ENCODE peak calls at places on chromosome 11, in four cellular contexts. One of them, this sample, is unnamed. For H3K9me2, the result is how much of the 10 kb centered on the place peaks cover.

GRCh38 chr11:61922539-61922938 is 5.2 kb upstream of the RAB3IL1 start:
- DNase-seq in SK-N-SH: peak
- DNase-seq in OCI-LY7: no peak
- DNase-seq in GM23338: no peak
- DNase-seq in this sample: no peak

GRCh38 chr11:34358258-34358665 is 452 bp upstream of the ABTB2 start:
- DNase-seq in GM23338: peak
- DNase-seq in SK-N-SH: no peak
- DNase-seq in OCI-LY7: no peak
- DNase-seq in this sample: no peak

GRCh38 chr11:96052921-96053631 is 129.2 kb upstream of the MTMR2 start:
- DNase-seq in OCI-LY7: no peak
- DNase-seq in SK-N-SH: no peak
- DNase-seq in GM23338: no peak
- DNase-seq in this sample: no peak

GRCh38 chr11:68311155-68312116 is 955 bp upstream of the LRP5 start:
- DNase-seq in OCI-LY7: no peak
- DNase-seq in GM23338: peak
- DNase-seq in SK-N-SH: peak
- DNase-seq in this sample: no peak

GRCh38 chr11:102476069-102476468 is 23.5 kb upstream of the TMEM123 start:
- DNase-seq in SK-N-SH: no peak
- DNase-seq in OCI-LY7: no peak
- DNase-seq in GM23338: no peak
- DNase-seq in this sample: peak

GRCh38 chr11:87295237-87295636 is 257.5 kb downstream of the TMEM135 start:
- DNase-seq in OCI-LY7: peak
- DNase-seq in SK-N-SH: no peak
- DNase-seq in GM23338: peak
- DNase-seq in this sample: no peak

GRCh38 chr11:121757480-121758125 is 304.8 kb upstream of the SORL1-AS1 start:
- DNase-seq in SK-N-SH: no peak
- DNase-seq in GM23338: peak
- DNase-seq in OCI-LY7: no peak
- DNase-seq in this sample: peak

GRCh38 chr11:121372671-121373429 is 79.3 kb upstream of the SORL1 start:
- DNase-seq in OCI-LY7: peak
- DNase-seq in SK-N-SH: no peak
- DNase-seq in GM23338: peak
- DNase-seq in this sample: peak

GRCh38 chr11:104451193-104451592 is 287.2 kb upstream of the PDGFD start:
- DNase-seq in SK-N-SH: no peak
- DNase-seq in GM23338: peak
- DNase-seq in OCI-LY7: no peak
- DNase-seq in this sample: no peak

GRCh38 chr11:3626250-3626960 is 15.4 kb downstream of the ART5 start:
- DNase-seq in OCI-LY7: no peak
- DNase-seq in SK-N-SH: no peak
- DNase-seq in GM23338: peak
- DNase-seq in this sample: no peak

GRCh38 chr11:6413791-6414231 is 5.1 kb downstream of the APBB1 start:
- DNase-seq in SK-N-SH: no peak
- DNase-seq in OCI-LY7: no peak
- DNase-seq in GM23338: no peak
- DNase-seq in this sample: no peak

GRCh38 chr11:60769273-60769672 is 12.6 kb downstream of the MS4A15 start:
- DNase-seq in SK-N-SH: no peak
- DNase-seq in OCI-LY7: no peak
- DNase-seq in GM23338: no peak
- DNase-seq in this sample: no peak

GRCh38 chr11:35143509-35144102 is 4.6 kb downstream of the CD44 start:
- DNase-seq in GM23338: no peak
- DNase-seq in OCI-LY7: no peak
- DNase-seq in SK-N-SH: no peak
- DNase-seq in this sample: no peak

GRCh38 chr11:128725630-128726461 is 32.0 kb downstream of the FLI1 start:
- DNase-seq in GM23338: no peak
- DNase-seq in OCI-LY7: peak
- DNase-seq in SK-N-SH: no peak
- DNase-seq in this sample: peak

GRCh38 chr11:24779791-24780190 is 282.9 kb downstream of the LUZP2 start:
- DNase-seq in OCI-LY7: no peak
- DNase-seq in GM23338: peak
- DNase-seq in SK-N-SH: peak
- DNase-seq in this sample: no peak

GRCh38 chr11:62500066-62501035 is 46.3 kb downstream of the AHNAK start:
- DNase-seq in OCI-LY7: no peak
- DNase-seq in SK-N-SH: no peak
- DNase-seq in GM23338: peak
- DNase-seq in this sample: no peak

GRCh38 chr11:85815186-85815911 is 4.4 kb upstream of the SYTL2 start:
- DNase-seq in SK-N-SH: no peak
- DNase-seq in OCI-LY7: no peak
- DNase-seq in GM23338: no peak
- DNase-seq in this sample: no peak

GRCh38 chr11:65571940-65572339 is 398 bp upstream of the FAM89B start:
- DNase-seq in GM23338: peak
- DNase-seq in OCI-LY7: peak
- DNase-seq in SK-N-SH: no peak
- DNase-seq in this sample: peak

GRCh38 chr11:132987936-132988335 is 544.4 kb downstream of the OPCML start:
- DNase-seq in OCI-LY7: no peak
- DNase-seq in GM23338: no peak
- DNase-seq in SK-N-SH: no peak
- DNase-seq in this sample: no peak

GRCh38 chr11:10407749-10408472 is 47.2 kb upstream of the AMPD3 start:
- DNase-seq in SK-N-SH: no peak
- DNase-seq in GM23338: no peak
- DNase-seq in OCI-LY7: no peak
- DNase-seq in this sample: no peak

GRCh38 chr11:5577101-5577500 is 3.6 kb upstream of the OR52B6 start:
- DNase-seq in GM23338: no peak
- DNase-seq in SK-N-SH: no peak
- DNase-seq in OCI-LY7: no peak
- DNase-seq in this sample: no peak

GRCh38 chr11:72144807-72145565 is 9.5 kb downstream of the FOLR3 start:
- DNase-seq in GM23338: no peak
- DNase-seq in SK-N-SH: no peak
- DNase-seq in OCI-LY7: no peak
- DNase-seq in this sample: no peak

GRCh38 chr11:105111145-105111944 is 28.2 kb downstream of the CARD18 start:
- DNase-seq in SK-N-SH: no peak
- DNase-seq in GM23338: no peak
- DNase-seq in OCI-LY7: no peak
- DNase-seq in this sample: no peak

GRCh38 chr11:2693851-2694261 is 5.9 kb downstream of the KCNQ1OT1 start:
- DNase-seq in SK-N-SH: no peak
- DNase-seq in OCI-LY7: no peak
- DNase-seq in GM23338: peak
- DNase-seq in this sample: no peak

DNA sequence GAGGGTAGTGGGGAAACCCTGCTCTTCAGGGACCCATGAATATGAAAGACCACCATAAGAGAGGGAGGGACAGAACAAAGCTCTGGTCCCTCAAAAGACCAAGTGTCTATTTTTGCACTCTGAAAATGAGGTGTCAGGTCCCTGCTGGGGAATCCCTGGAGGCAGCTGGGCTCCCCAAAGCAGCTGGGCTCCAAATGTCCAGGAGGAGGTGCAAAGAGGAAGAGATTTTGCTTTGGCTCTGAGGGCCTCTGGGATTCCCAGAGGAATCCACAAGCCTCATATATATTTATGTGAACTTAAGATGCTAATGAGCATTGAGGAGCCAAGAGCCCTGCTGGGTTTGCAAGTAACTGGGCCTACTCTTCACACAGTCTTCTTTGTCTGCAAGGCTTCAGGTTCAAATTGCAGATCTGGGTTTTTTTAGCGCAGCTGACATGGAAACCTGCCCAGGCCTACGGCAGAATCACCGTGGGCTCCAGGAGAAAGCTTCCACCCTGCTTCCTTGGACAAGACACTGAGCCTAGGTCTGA is 26.0 kb downstream of the CLMP start:
- DNase-seq in GM23338: no peak
- DNase-seq in SK-N-SH: no peak
- DNase-seq in OCI-LY7: no peak
- DNase-seq in this sample: no peak
- H3K9me2 ChIP-seq in GM23338: under half
- H3K9me2 ChIP-seq in SK-N-SH: under half
- H3K9me2 ChIP-seq in OCI-LY7: under half
- H3K9me2 ChIP-seq in this sample: under half

GRCh38 chr11:26558191-26558590 is 13.9 kb downstream of the MUC15 start:
- DNase-seq in GM23338: no peak
- DNase-seq in SK-N-SH: no peak
- DNase-seq in OCI-LY7: no peak
- DNase-seq in this sample: no peak

GRCh38 chr11:26553182-26553581 is 18.9 kb downstream of the MUC15 start:
- DNase-seq in GM23338: no peak
- DNase-seq in OCI-LY7: no peak
- DNase-seq in SK-N-SH: no peak
- DNase-seq in this sample: no peak

GRCh38 chr11:26551186-26551801 is 20.8 kb downstream of the MUC15 start:
- DNase-seq in GM23338: no peak
- DNase-seq in OCI-LY7: no peak
- DNase-seq in SK-N-SH: no peak
- DNase-seq in this sample: peak

GRCh38 chr11:26557666-26558065 is 14.4 kb downstream of the MUC15 start:
- DNase-seq in OCI-LY7: no peak
- DNase-seq in GM23338: no peak
- DNase-seq in SK-N-SH: no peak
- DNase-seq in this sample: no peak

GRCh38 chr11:26556582-26556981 is 15.5 kb downstream of the MUC15 start:
- DNase-seq in OCI-LY7: no peak
- DNase-seq in SK-N-SH: no peak
- DNase-seq in GM23338: no peak
- DNase-seq in this sample: no peak
- H3K9me2 ChIP-seq in OCI-LY7: under half
- H3K9me2 ChIP-seq in SK-N-SH: under half
- H3K9me2 ChIP-seq in GM23338: under half
- H3K9me2 ChIP-seq in this sample: under half

GRCh38 chr11:92384316-92384715 is 159.7 kb downstream of the FAT3 start:
- DNase-seq in SK-N-SH: peak
- DNase-seq in OCI-LY7: no peak
- DNase-seq in GM23338: no peak
- DNase-seq in this sample: no peak
- H3K9me2 ChIP-seq in SK-N-SH: under half
- H3K9me2 ChIP-seq in OCI-LY7: under half
- H3K9me2 ChIP-seq in GM23338: under half
- H3K9me2 ChIP-seq in this sample: under half

GRCh38 chr11:89327885-89328284 is 150.2 kb downstream of the TYR start:
- DNase-seq in GM23338: no peak
- DNase-seq in OCI-LY7: no peak
- DNase-seq in SK-N-SH: no peak
- DNase-seq in this sample: no peak
- H3K9me2 ChIP-seq in GM23338: under half
- H3K9me2 ChIP-seq in OCI-LY7: under half
- H3K9me2 ChIP-seq in SK-N-SH: under half
- H3K9me2 ChIP-seq in this sample: under half

GRCh38 chr11:69337211-69337721 is 43.3 kb downstream of the MYEOV start:
- DNase-seq in GM23338: no peak
- DNase-seq in SK-N-SH: no peak
- DNase-seq in OCI-LY7: peak
- DNase-seq in this sample: peak
- H3K9me2 ChIP-seq in GM23338: under half
- H3K9me2 ChIP-seq in SK-N-SH: under half
- H3K9me2 ChIP-seq in OCI-LY7: under half
- H3K9me2 ChIP-seq in this sample: under half

DNA sequence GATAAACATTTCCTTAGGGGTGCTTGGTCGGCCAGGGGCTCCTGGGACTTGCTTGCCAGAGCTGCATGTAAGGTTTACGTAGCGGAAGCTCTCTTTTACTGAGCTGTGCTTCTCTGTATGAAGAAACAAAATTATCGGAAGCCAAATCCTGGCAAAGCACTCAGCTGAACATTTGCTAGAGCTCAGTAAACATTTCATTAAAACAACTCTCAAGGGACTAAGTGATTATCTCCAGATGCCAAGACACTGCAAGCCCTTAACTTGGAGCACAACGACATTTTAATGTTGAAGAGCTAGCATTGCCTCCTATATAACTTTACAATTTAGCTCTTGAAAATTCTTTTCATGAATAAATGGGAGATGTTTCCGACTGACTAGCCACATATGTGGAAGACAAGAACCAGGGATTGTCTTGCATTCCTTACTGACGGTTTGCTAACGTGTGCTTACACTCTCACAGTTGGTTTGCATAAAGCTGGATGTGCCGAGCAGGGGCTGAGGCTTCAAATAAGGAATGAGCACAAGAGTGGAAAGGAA is 43.3 kb downstream of the SCUBE2 start:
- DNase-seq in OCI-LY7: no peak
- DNase-seq in SK-N-SH: no peak
- DNase-seq in GM23338: peak
- DNase-seq in this sample: no peak
- H3K9me2 ChIP-seq in OCI-LY7: under half
- H3K9me2 ChIP-seq in SK-N-SH: under half
- H3K9me2 ChIP-seq in GM23338: under half
- H3K9me2 ChIP-seq in this sample: under half

GRCh38 chr11:30458541-30458940 is 127.6 kb downstream of the MPPED2 start:
- DNase-seq in GM23338: no peak
- DNase-seq in OCI-LY7: no peak
- DNase-seq in SK-N-SH: no peak
- DNase-seq in this sample: no peak
- H3K9me2 ChIP-seq in GM23338: under half
- H3K9me2 ChIP-seq in OCI-LY7: under half
- H3K9me2 ChIP-seq in SK-N-SH: under half
- H3K9me2 ChIP-seq in this sample: under half

DNA sequence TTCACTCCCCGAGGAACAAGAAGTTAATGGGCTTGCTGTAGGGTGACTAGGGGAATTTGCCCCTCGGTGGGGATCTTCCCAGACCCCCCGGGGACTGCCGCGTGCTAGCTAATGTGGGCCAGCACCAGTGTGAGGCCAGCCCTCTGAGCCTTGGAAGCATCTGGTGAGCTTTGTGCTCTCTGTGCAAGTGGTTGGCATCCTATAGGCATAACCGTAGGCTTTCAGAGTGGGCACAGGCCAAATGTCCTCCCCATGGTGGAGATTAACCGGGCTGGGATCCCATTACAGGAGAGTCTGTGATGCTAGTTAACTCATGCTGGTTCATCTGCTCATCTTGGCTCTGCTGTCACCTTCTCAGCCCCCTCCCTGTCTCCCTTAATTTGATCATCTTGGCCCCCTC is 125.7 kb downstream of the TRIM29 start:
- DNase-seq in SK-N-SH: no peak
- DNase-seq in GM23338: no peak
- DNase-seq in OCI-LY7: no peak
- DNase-seq in this sample: no peak
- H3K9me2 ChIP-seq in SK-N-SH: under half
- H3K9me2 ChIP-seq in GM23338: under half
- H3K9me2 ChIP-seq in OCI-LY7: under half
- H3K9me2 ChIP-seq in this sample: under half

DNA sequence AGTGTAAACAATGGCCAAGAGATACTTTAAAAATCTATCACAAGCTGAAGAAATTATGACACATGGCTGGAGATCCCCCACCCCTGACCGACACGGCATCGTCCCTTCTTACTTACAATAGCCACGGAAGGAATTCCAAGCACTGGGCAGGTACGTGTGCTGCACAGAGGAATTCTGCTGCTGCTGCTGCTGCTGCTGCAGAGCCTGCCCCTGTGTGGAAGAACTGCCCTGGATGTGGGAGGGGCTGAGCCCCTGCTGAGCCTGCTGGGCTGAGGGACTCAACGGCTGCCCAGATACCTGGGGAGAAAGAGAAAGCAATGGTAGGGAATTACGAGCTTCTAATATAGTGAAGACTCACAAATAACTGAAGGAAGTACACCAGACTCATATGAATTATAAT is 15.0 kb upstream of the NFRKB start:
- DNase-seq in OCI-LY7: no peak
- DNase-seq in GM23338: peak
- DNase-seq in SK-N-SH: no peak
- DNase-seq in this sample: no peak
- H3K9me2 ChIP-seq in OCI-LY7: under half
- H3K9me2 ChIP-seq in GM23338: under half
- H3K9me2 ChIP-seq in SK-N-SH: under half
- H3K9me2 ChIP-seq in this sample: under half

This sample was measured in MM.1S.